ENCODE peak calls at places on chromosome 7, in nine cellular contexts. One of them, this sample, is unnamed.

GRCh38 chr7:74567318-74567668 is 90.2 kb upstream of the GTF2I start:
- DNase-seq in NAMALWA: no peak
- DNase-seq in transverse colon: no peak
- DNase-seq in iris pigment epithelial cell: no peak
- DNase-seq in left colon: no peak
- DNase-seq in GM23248: no peak
- DNase-seq in left ventricle myocardium superior: no peak
- DNase-seq in fibroblast of the conjunctiva: no peak
- DNase-seq in amygdala: no peak
- DNase-seq in this sample: no peak

GRCh38 chr7:70052691-70053090 is 454.4 kb downstream of the AUTS2 start:
- DNase-seq in NAMALWA: no peak
- DNase-seq in transverse colon: no peak
- DNase-seq in iris pigment epithelial cell: peak
- DNase-seq in left colon: no peak
- DNase-seq in GM23248: peak
- DNase-seq in left ventricle myocardium superior: no peak
- DNase-seq in fibroblast of the conjunctiva: no peak
- DNase-seq in amygdala: no peak
- DNase-seq in this sample: peak

GRCh38 chr7:44145419-44145968 is 4.4 kb upstream of the MYL7 start:
- DNase-seq in NAMALWA: no peak
- DNase-seq in transverse colon: no peak
- DNase-seq in iris pigment epithelial cell: peak
- DNase-seq in left colon: no peak
- DNase-seq in GM23248: no peak
- DNase-seq in left ventricle myocardium superior: no peak
- DNase-seq in fibroblast of the conjunctiva: no peak
- DNase-seq in amygdala: peak
- DNase-seq in this sample: no peak

GRCh38 chr7:29955799-29956476 is 33.7 kb downstream of the SCRN1 start:
- DNase-seq in NAMALWA: peak
- DNase-seq in transverse colon: peak
- DNase-seq in iris pigment epithelial cell: no peak
- DNase-seq in left colon: no peak
- DNase-seq in GM23248: no peak
- DNase-seq in left ventricle myocardium superior: no peak
- DNase-seq in fibroblast of the conjunctiva: no peak
- DNase-seq in amygdala: no peak
- DNase-seq in this sample: no peak

GRCh38 chr7:151924508-151924907 is 31.7 kb upstream of the GALNTL5 start:
- DNase-seq in NAMALWA: no peak
- DNase-seq in transverse colon: peak
- DNase-seq in iris pigment epithelial cell: no peak
- DNase-seq in left colon: peak
- DNase-seq in GM23248: no peak
- DNase-seq in left ventricle myocardium superior: no peak
- DNase-seq in fibroblast of the conjunctiva: no peak
- DNase-seq in amygdala: no peak
- DNase-seq in this sample: no peak

GRCh38 chr7:134141868-134142264 is 14.7 kb downstream of the LRGUK start:
- DNase-seq in NAMALWA: no peak
- DNase-seq in transverse colon: no peak
- DNase-seq in iris pigment epithelial cell: no peak
- DNase-seq in left colon: no peak
- DNase-seq in GM23248: no peak
- DNase-seq in left ventricle myocardium superior: no peak
- DNase-seq in fibroblast of the conjunctiva: no peak
- DNase-seq in amygdala: no peak
- DNase-seq in this sample: no peak

GRCh38 chr7:5284304-5285281 is 1.9 kb downstream of the SLC29A4 start:
- DNase-seq in NAMALWA: peak
- DNase-seq in transverse colon: peak
- DNase-seq in iris pigment epithelial cell: peak
- DNase-seq in left colon: peak
- DNase-seq in GM23248: no peak
- DNase-seq in left ventricle myocardium superior: peak
- DNase-seq in fibroblast of the conjunctiva: no peak
- DNase-seq in amygdala: no peak
- DNase-seq in this sample: no peak

GRCh38 chr7:6130007-6130587 is 98.9 kb downstream of the ANKRD61 start:
- DNase-seq in NAMALWA: no peak
- DNase-seq in transverse colon: no peak
- DNase-seq in iris pigment epithelial cell: no peak
- DNase-seq in left colon: no peak
- DNase-seq in GM23248: no peak
- DNase-seq in left ventricle myocardium superior: no peak
- DNase-seq in fibroblast of the conjunctiva: no peak
- DNase-seq in amygdala: no peak
- DNase-seq in this sample: no peak

GRCh38 chr7:22720791-22721786 is 5.9 kb upstream of the IL6 start:
- DNase-seq in NAMALWA: no peak
- DNase-seq in transverse colon: no peak
- DNase-seq in iris pigment epithelial cell: no peak
- DNase-seq in left colon: no peak
- DNase-seq in GM23248: no peak
- DNase-seq in left ventricle myocardium superior: no peak
- DNase-seq in fibroblast of the conjunctiva: peak
- DNase-seq in amygdala: no peak
- DNase-seq in this sample: no peak

GRCh38 chr7:143884978-143885559 is 16.9 kb downstream of the TCAF1 start:
- DNase-seq in NAMALWA: peak
- DNase-seq in transverse colon: no peak
- DNase-seq in iris pigment epithelial cell: peak
- DNase-seq in left colon: no peak
- DNase-seq in GM23248: peak
- DNase-seq in left ventricle myocardium superior: peak
- DNase-seq in fibroblast of the conjunctiva: peak
- DNase-seq in amygdala: peak
- DNase-seq in this sample: peak

GRCh38 chr7:39911167-39911566 is 38.9 kb upstream of the CDK13 start:
- DNase-seq in NAMALWA: no peak
- DNase-seq in transverse colon: no peak
- DNase-seq in iris pigment epithelial cell: no peak
- DNase-seq in left colon: no peak
- DNase-seq in GM23248: no peak
- DNase-seq in left ventricle myocardium superior: no peak
- DNase-seq in fibroblast of the conjunctiva: no peak
- DNase-seq in amygdala: no peak
- DNase-seq in this sample: no peak

GRCh38 chr7:101519324-101520017 is 109.6 kb downstream of the MYL10 start:
- DNase-seq in NAMALWA: no peak
- DNase-seq in transverse colon: no peak
- DNase-seq in iris pigment epithelial cell: peak
- DNase-seq in left colon: no peak
- DNase-seq in GM23248: peak
- DNase-seq in left ventricle myocardium superior: no peak
- DNase-seq in fibroblast of the conjunctiva: peak
- DNase-seq in amygdala: no peak
- DNase-seq in this sample: peak